ENCODE peak calls at places on chromosome 22, in ten cellular contexts. R, P, J, A, H, Q, L, Z, B and O are unnamed samples.

GRCh38 chr22:19892249-19892879 is 37.7 kb upstream of the GNB1L start:
- DNase-seq in L (peak), B (no peak), J (peak), Q (no peak), P (no peak), Z (no peak), H (no peak), R (no peak), A (no peak), O (no peak)

GRCh38 chr22:50726643-50727340 is 11.2 kb upstream of the ACR start:
- DNase-seq in A (no peak), Z (no peak), P (no peak), Q (no peak), R (no peak), H (peak), L (no peak), J (no peak), B (no peak), O (no peak)

GRCh38 chr22:49954991-49955580 is 5.5 kb upstream of the PIM3 start:
- DNase-seq in L (no peak), B (no peak), Q (no peak), J (no peak), A (no peak), H (peak), R (no peak), Z (no peak), P (no peak), O (no peak)

GRCh38 chr22:22767876-22768602 is 119.6 kb upstream of the IGLL5 start:
- DNase-seq in J (no peak), A (no peak), H (no peak), R (no peak), B (peak), Q (no peak), Z (no peak), L (no peak), P (no peak), O (no peak)

GRCh38 chr22:24803064-24803542 is 2.9 kb upstream of the SGSM1 start:
- DNase-seq in H (no peak), Z (no peak), R (no peak), J (no peak), B (peak), Q (peak), A (no peak), L (peak), P (peak), O (no peak)

GRCh38 chr22:24068717-24069116 is 57.6 kb downstream of the CABIN1 start:
- DNase-seq in Z (no peak), P (no peak), Q (no peak), H (no peak), J (no peak), R (no peak), L (no peak), B (no peak), A (no peak), O (no peak)

GRCh38 chr22:37865510-37865909 is 16.3 kb downstream of the EIF3L start:
- DNase-seq in L (no peak), P (no peak), B (no peak), J (no peak), A (no peak), Z (no peak), Q (no peak), H (no peak), R (no peak), O (no peak)

GRCh38 chr22:24559471-24559870 is 3.7 kb downstream of the SNRPD3 start:
- DNase-seq in B (no peak), A (no peak), Z (no peak), Q (no peak), H (no peak), J (no peak), R (no peak), P (no peak), L (no peak), O (no peak)

GRCh38 chr22:50258361-50259292 is 2.9 kb downstream of the MAPK12 start:
- DNase-seq in B (no peak), A (no peak), L (no peak), Z (no peak), H (peak), P (no peak), J (no peak), R (no peak), Q (no peak), O (no peak)

GRCh38 chr22:49322861-49323622 is 504.6 kb downstream of the BRD1 start:
- DNase-seq in R (no peak), Z (peak), A (no peak), L (no peak), B (no peak), Q (no peak), J (no peak), H (no peak), P (no peak), O (no peak)

GRCh38 chr22:43004362-43005035 is 10.4 kb downstream of the PACSIN2 start:
- DNase-seq in H (no peak), P (no peak), Q (no peak), R (no peak), J (no peak), L (no peak), Z (no peak), A (peak), B (no peak), O (no peak)
- H3K4me3 ChIP-seq in H (no peak), P (no peak), Q (no peak), R (no peak), J (no peak), L (no peak), Z (no peak), A (no peak), B (no peak), O (peak)

GRCh38 chr22:41094036-41094435 is 1.6 kb downstream of the EP300 start:
- DNase-seq in A (no peak), B (peak), H (no peak), P (no peak), J (no peak), Z (no peak), L (peak), Q (no peak), R (no peak), O (no peak)

GRCh38 chr22:41092847-41093371 is 517 bp downstream of the EP300 start:
- DNase-seq in P (peak), B (peak), Q (no peak), A (no peak), J (peak), L (peak), Z (no peak), H (no peak), R (no peak), O (no peak)

GRCh38 chr22:41096391-41096790 is 4.0 kb downstream of the EP300 start:
- DNase-seq in R (no peak), Q (no peak), B (no peak), Z (no peak), J (no peak), H (no peak), P (no peak), L (no peak), A (no peak), O (no peak)

GRCh38 chr22:41091139-41092022 is 1.0 kb upstream of the EP300 start:
- DNase-seq in Q (peak), R (peak), H (peak), J (peak), P (peak), A (peak), B (peak), Z (peak), L (peak), O (peak)

DNA sequence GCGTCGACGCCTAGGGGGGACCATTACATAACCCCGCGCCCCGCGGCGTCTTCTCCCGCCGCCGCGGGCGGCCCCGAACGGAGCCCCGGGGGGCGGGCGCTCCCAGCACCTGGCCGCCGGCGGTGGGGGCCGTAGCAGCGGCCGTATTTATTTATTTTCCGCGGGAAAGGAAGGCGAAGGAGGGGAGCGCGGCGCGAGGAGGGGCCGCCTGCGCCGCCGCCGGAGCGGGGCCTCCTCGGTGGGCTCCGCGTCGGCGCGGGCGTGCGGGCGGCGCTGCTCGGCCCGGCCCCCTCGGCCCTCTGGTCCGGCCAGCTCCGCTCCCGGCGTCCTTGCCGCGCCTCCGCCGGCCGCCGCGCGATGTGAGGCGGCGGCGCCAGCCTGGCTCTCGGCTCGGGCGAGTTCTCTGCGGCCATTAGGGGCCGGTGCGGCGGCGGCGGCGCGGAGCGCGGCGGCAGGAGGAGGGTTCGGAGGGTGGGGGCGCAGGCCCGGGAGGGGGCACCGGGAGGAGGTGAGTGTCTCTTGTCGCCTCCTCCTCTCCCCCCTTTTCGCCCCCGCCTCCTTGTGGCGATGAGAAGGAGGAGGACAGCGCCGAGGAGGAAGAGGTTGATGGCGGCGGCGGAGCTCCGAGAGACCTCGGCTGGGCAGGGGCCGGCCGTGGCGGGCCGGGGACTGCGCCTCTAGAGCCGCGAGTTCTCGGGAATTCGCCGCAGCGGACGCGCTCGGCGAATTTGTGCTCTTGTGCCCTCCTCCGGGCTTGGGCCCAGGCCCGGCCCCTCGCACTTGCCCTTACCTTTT is at the start of gene EP300:
- DNase-seq in J (peak), Q (peak), Z (peak), A (peak), H (peak), R (peak), B (peak), P (peak), L (peak), O (no peak)
- H3K4me3 ChIP-seq in J (peak), Q (peak), Z (peak), A (peak), H (peak), R (peak), B (peak), P (peak), L (peak), O (peak)

DNA sequence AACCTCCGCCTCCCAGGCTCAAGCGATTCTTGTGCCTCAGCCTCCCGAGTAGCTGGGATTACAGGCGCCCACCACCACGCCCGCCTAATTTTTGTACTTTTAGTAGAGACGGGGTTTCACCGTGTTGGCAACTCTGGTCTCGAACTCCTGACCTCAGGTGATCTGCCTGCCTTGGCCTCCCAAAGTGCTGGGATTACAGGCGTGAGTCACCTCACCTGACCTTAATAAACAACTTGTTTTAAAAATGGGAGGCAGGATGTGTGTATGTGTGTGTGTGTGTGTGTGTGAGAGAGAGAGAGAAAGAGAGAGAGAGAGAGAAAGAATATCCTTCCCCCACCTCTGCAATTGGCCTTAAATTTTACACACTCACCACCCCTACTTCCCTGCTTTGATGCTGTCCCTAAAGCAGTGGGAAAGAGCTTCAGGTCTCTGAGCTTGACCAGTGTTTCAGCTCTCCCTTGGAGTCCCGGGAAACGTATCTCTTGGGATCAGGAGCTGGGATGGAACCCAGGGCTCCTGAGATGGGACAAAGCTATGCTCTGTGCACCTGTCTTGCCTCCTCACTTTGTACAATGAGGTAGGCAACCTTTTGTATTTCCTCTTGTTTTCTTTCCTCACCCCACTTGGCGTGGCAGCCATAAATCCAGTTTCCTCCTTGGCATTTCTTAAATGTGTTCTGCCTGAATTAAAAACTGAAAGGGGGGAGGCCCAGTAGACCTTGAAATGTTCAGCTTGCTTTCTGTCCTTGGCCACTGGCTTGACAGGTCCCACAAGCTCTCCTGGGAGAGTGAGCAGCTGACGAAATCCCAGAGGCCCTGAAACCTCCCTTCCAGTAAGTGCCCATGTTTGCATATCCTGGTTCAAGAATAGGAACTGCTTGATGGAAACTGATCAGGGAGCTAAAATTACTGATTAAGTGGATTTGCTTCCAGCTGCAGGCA is 17.8 kb upstream of the XBP1 start:
- DNase-seq in L (no peak), R (no peak), H (peak), A (no peak), B (no peak), J (no peak), P (no peak), Z (no peak), Q (no peak), O (no peak)
- H3K4me3 ChIP-seq in L (no peak), R (no peak), H (no peak), A (no peak), B (no peak), J (no peak), P (no peak), Z (no peak), Q (no peak), O (no peak)

GRCh38 chr22:27129266-27129665 is 471.9 kb downstream of the MIAT start:
- DNase-seq in A (no peak), L (peak), B (no peak), P (peak), H (no peak), R (no peak), Q (no peak), J (no peak), Z (no peak), O (no peak)
- H3K4me3 ChIP-seq in A (no peak), L (no peak), B (no peak), P (no peak), H (no peak), R (no peak), Q (no peak), J (no peak), Z (no peak), O (no peak)

GRCh38 chr22:35230417-35230816 is 26.9 kb upstream of the HMGXB4 start:
- DNase-seq in J (no peak), P (no peak), H (no peak), B (no peak), Z (no peak), Q (no peak), R (no peak), A (no peak), L (no peak), O (no peak)
- H3K4me3 ChIP-seq in J (no peak), P (peak), H (no peak), B (peak), Z (no peak), Q (no peak), R (no peak), A (no peak), L (no peak), O (peak)

GRCh38 chr22:46815896-46816721 is 53.7 kb downstream of the TBC1D22A start:
- DNase-seq in J (no peak), R (no peak), H (peak), Z (no peak), L (peak), B (no peak), P (no peak), A (no peak), Q (no peak), O (no peak)
- H3K4me3 ChIP-seq in J (no peak), R (peak), H (no peak), Z (no peak), L (no peak), B (no peak), P (no peak), A (no peak), Q (no peak), O (no peak)